ENCODE peak calls at places on chromosomes 1 and 21, in ten cellular contexts. F, Z, W, X, C, U, M, E, B and Q are unnamed samples.

GRCh38 chr21:41241341-41241740 is 73.4 kb downstream of the BACE2 start:
- DNase-seq in F (no peak), Z (no peak), W (no peak), X (no peak), C (no peak), U (no peak), M (no peak), E (no peak), B (no peak), Q (no peak)

GRCh38 chr1:935751-936231 is 12.1 kb downstream of the SAMD11 start:
- DNase-seq in F (no peak), Z (no peak), W (no peak), X (no peak), C (no peak), U (no peak), M (peak; percentile 65), E (peak; percentile 63), B (no peak), Q (no peak)

GRCh38 chr1:106952766-106953165 is 103.7 kb upstream of the PRMT6 start:
- DNase-seq in F (no peak), Z (no peak), W (no peak), X (no peak), C (no peak), U (no peak), M (no peak), E (no peak), B (no peak), Q (no peak)

GRCh38 chr1:69400128-69400527 is 167.6 kb upstream of the LRRC7 start:
- DNase-seq in F (no peak), Z (no peak), W (no peak), X (no peak), C (no peak), U (no peak), M (no peak), E (no peak), B (no peak), Q (no peak)

GRCh38 chr1:50970927-50971582 is 1.0 kb downstream of the CDKN2C start:
- DNase-seq in F (no peak), Z (peak; percentile 53), W (no peak), X (no peak), C (no peak), U (no peak), M (no peak), E (peak; percentile 76), B (no peak), Q (no peak)

GRCh38 chr1:80594013-80594412 is 1206.7 kb upstream of the ADGRL2 start:
- DNase-seq in F (no peak), Z (no peak), W (no peak), X (no peak), C (no peak), U (no peak), M (no peak), E (no peak), B (no peak), Q (no peak)

GRCh38 chr1:180097319-180097605 is 57.4 kb upstream of the QSOX1 start:
- DNase-seq in F (no peak), Z (no peak), W (no peak), X (no peak), C (no peak), U (no peak), M (no peak), E (no peak), B (no peak), Q (no peak)

GRCh38 chr1:33338495-33339211 is 17.8 kb upstream of the A3GALT2 start:
- DNase-seq in F (no peak), Z (peak; percentile 93), W (no peak), X (peak; percentile 54), C (peak; percentile 92), U (peak; percentile 62), M (peak; percentile 69), E (no peak), B (peak; percentile 44), Q (peak; percentile 82)

GRCh38 chr21:34913786-34914185 is 135.3 kb downstream of the RUNX1 start:
- DNase-seq in F (no peak), Z (peak; percentile 71), W (no peak), X (no peak), C (no peak), U (no peak), M (no peak), E (no peak), B (no peak), Q (peak; percentile 77)

GRCh38 chr1:176073524-176074157 is 133.4 kb downstream of the COP1 start:
- DNase-seq in F (peak; percentile 6), Z (peak; percentile 87), W (peak; percentile 64), X (no peak), C (peak; percentile 34), U (no peak), M (no peak), E (peak; percentile 64), B (no peak), Q (peak; percentile 10)

GRCh38 chr1:25800538-25801377 is 765 bp downstream of the SELENON start:
- DNase-seq in F (no peak), Z (peak; percentile 24), W (no peak), X (peak; percentile 43), C (no peak), U (peak; percentile 46), M (no peak), E (no peak), B (peak; percentile 36), Q (no peak)

GRCh38 chr1:173330149-173330951 is 123.2 kb upstream of the TNFSF4 start:
- DNase-seq in F (no peak), Z (peak; percentile 84), W (no peak), X (no peak), C (peak; percentile 78), U (no peak), M (no peak), E (no peak), B (no peak), Q (peak; percentile 48)

GRCh38 chr1:68322096-68322495 is 89.8 kb upstream of the WLS start:
- DNase-seq in F (no peak), Z (peak; percentile 54), W (no peak), X (no peak), C (no peak), U (no peak), M (no peak), E (no peak), B (no peak), Q (no peak)

GRCh38 chr1:175822575-175822974 is 79.2 kb upstream of the TNR start:
- DNase-seq in F (no peak), Z (peak; percentile 27), W (no peak), X (no peak), C (no peak), U (no peak), M (no peak), E (no peak), B (no peak), Q (peak; percentile 59)